ENCODE peak calls at places on chromosomes 13 and 19, in five cellular contexts. One of them, this sample, is unnamed.

GRCh38 chr19:12603714-12604113 is 6.9 kb downstream of the ZNF490 start:
- DNase-seq in activated CD4-positive, alpha-beta T cell treated with anti-CD3 and anti-CD28 coated beads, Interleukin-2, amount 50 U/mL, for 48 hours: peak
- DNase-seq in stimulated activated CD8-positive, alpha-beta memory T cell treated with anti-CD3 and anti-CD28 coated beads, Interleukin-7, amount 100 ng/mL, for 1 hour: no peak
- DNase-seq in GM12892: peak
- DNase-seq in mammary epithelial cell: no peak
- DNase-seq in this sample: peak

GRCh38 chr13:44648392-44649117 is 72.4 kb upstream of the TSC22D1 start:
- DNase-seq in GM12892: no peak
- DNase-seq in stimulated activated CD8-positive, alpha-beta memory T cell treated with anti-CD3 and anti-CD28 coated beads, Interleukin-7, amount 100 ng/mL, for 1 hour: no peak
- DNase-seq in mammary epithelial cell: peak
- DNase-seq in activated CD4-positive, alpha-beta T cell treated with anti-CD3 and anti-CD28 coated beads, Interleukin-2, amount 50 U/mL, for 48 hours: peak
- DNase-seq in this sample: no peak

GRCh38 chr13:20073775-20074174 is 87.1 kb downstream of the GJA3 start:
- DNase-seq in stimulated activated CD8-positive, alpha-beta memory T cell treated with anti-CD3 and anti-CD28 coated beads, Interleukin-7, amount 100 ng/mL, for 1 hour: no peak
- DNase-seq in mammary epithelial cell: no peak
- DNase-seq in GM12892: no peak
- DNase-seq in activated CD4-positive, alpha-beta T cell treated with anti-CD3 and anti-CD28 coated beads, Interleukin-2, amount 50 U/mL, for 48 hours: no peak
- DNase-seq in this sample: no peak

GRCh38 chr19:45469835-45470146 is 2.0 kb downstream of the FOSB start:
- DNase-seq in stimulated activated CD8-positive, alpha-beta memory T cell treated with anti-CD3 and anti-CD28 coated beads, Interleukin-7, amount 100 ng/mL, for 1 hour: no peak
- DNase-seq in activated CD4-positive, alpha-beta T cell treated with anti-CD3 and anti-CD28 coated beads, Interleukin-2, amount 50 U/mL, for 48 hours: peak
- DNase-seq in mammary epithelial cell: no peak
- DNase-seq in GM12892: peak
- DNase-seq in this sample: peak

GRCh38 chr19:1122972-1123363 is 19.2 kb downstream of the GPX4 start:
- DNase-seq in mammary epithelial cell: peak
- DNase-seq in GM12892: peak
- DNase-seq in activated CD4-positive, alpha-beta T cell treated with anti-CD3 and anti-CD28 coated beads, Interleukin-2, amount 50 U/mL, for 48 hours: peak
- DNase-seq in stimulated activated CD8-positive, alpha-beta memory T cell treated with anti-CD3 and anti-CD28 coated beads, Interleukin-7, amount 100 ng/mL, for 1 hour: no peak
- DNase-seq in this sample: peak

GRCh38 chr13:108365255-108365654 is 95.7 kb downstream of the TNFSF13B start:
- DNase-seq in GM12892: no peak
- DNase-seq in stimulated activated CD8-positive, alpha-beta memory T cell treated with anti-CD3 and anti-CD28 coated beads, Interleukin-7, amount 100 ng/mL, for 1 hour: no peak
- DNase-seq in activated CD4-positive, alpha-beta T cell treated with anti-CD3 and anti-CD28 coated beads, Interleukin-2, amount 50 U/mL, for 48 hours: no peak
- DNase-seq in mammary epithelial cell: no peak
- DNase-seq in this sample: no peak

GRCh38 chr19:15323496-15324235 is 8.7 kb downstream of the BRD4 start:
- DNase-seq in GM12892: no peak
- DNase-seq in activated CD4-positive, alpha-beta T cell treated with anti-CD3 and anti-CD28 coated beads, Interleukin-2, amount 50 U/mL, for 48 hours: no peak
- DNase-seq in stimulated activated CD8-positive, alpha-beta memory T cell treated with anti-CD3 and anti-CD28 coated beads, Interleukin-7, amount 100 ng/mL, for 1 hour: no peak
- DNase-seq in mammary epithelial cell: peak
- DNase-seq in this sample: no peak

GRCh38 chr19:32624410-32624809 is 43.4 kb downstream of the PDCD5 start:
- DNase-seq in activated CD4-positive, alpha-beta T cell treated with anti-CD3 and anti-CD28 coated beads, Interleukin-2, amount 50 U/mL, for 48 hours: no peak
- DNase-seq in mammary epithelial cell: no peak
- DNase-seq in stimulated activated CD8-positive, alpha-beta memory T cell treated with anti-CD3 and anti-CD28 coated beads, Interleukin-7, amount 100 ng/mL, for 1 hour: no peak
- DNase-seq in GM12892: no peak
- DNase-seq in this sample: no peak

GRCh38 chr19:39768811-39769210 is 9.8 kb upstream of the LEUTX start:
- DNase-seq in stimulated activated CD8-positive, alpha-beta memory T cell treated with anti-CD3 and anti-CD28 coated beads, Interleukin-7, amount 100 ng/mL, for 1 hour: no peak
- DNase-seq in activated CD4-positive, alpha-beta T cell treated with anti-CD3 and anti-CD28 coated beads, Interleukin-2, amount 50 U/mL, for 48 hours: no peak
- DNase-seq in GM12892: no peak
- DNase-seq in mammary epithelial cell: no peak
- DNase-seq in this sample: no peak

GRCh38 chr19:49042177-49042576 is 1.5 kb upstream of the CGB5 start:
- DNase-seq in GM12892: no peak
- DNase-seq in mammary epithelial cell: peak
- DNase-seq in stimulated activated CD8-positive, alpha-beta memory T cell treated with anti-CD3 and anti-CD28 coated beads, Interleukin-7, amount 100 ng/mL, for 1 hour: no peak
- DNase-seq in activated CD4-positive, alpha-beta T cell treated with anti-CD3 and anti-CD28 coated beads, Interleukin-2, amount 50 U/mL, for 48 hours: no peak
- DNase-seq in this sample: no peak

GRCh38 chr19:28330831-28331230 is 882.1 kb downstream of the UQCRFS1 start:
- DNase-seq in stimulated activated CD8-positive, alpha-beta memory T cell treated with anti-CD3 and anti-CD28 coated beads, Interleukin-7, amount 100 ng/mL, for 1 hour: no peak
- DNase-seq in activated CD4-positive, alpha-beta T cell treated with anti-CD3 and anti-CD28 coated beads, Interleukin-2, amount 50 U/mL, for 48 hours: no peak
- DNase-seq in GM12892: no peak
- DNase-seq in mammary epithelial cell: no peak
- DNase-seq in this sample: no peak

GRCh38 chr19:18743281-18743825 is 47.8 kb downstream of the COMP start:
- DNase-seq in GM12892: no peak
- DNase-seq in activated CD4-positive, alpha-beta T cell treated with anti-CD3 and anti-CD28 coated beads, Interleukin-2, amount 50 U/mL, for 48 hours: no peak
- DNase-seq in mammary epithelial cell: no peak
- DNase-seq in stimulated activated CD8-positive, alpha-beta memory T cell treated with anti-CD3 and anti-CD28 coated beads, Interleukin-7, amount 100 ng/mL, for 1 hour: no peak
- DNase-seq in this sample: no peak

GRCh38 chr13:37531054-37531453 is 67.5 kb downstream of the POSTN start:
- DNase-seq in activated CD4-positive, alpha-beta T cell treated with anti-CD3 and anti-CD28 coated beads, Interleukin-2, amount 50 U/mL, for 48 hours: no peak
- DNase-seq in mammary epithelial cell: no peak
- DNase-seq in stimulated activated CD8-positive, alpha-beta memory T cell treated with anti-CD3 and anti-CD28 coated beads, Interleukin-7, amount 100 ng/mL, for 1 hour: no peak
- DNase-seq in GM12892: no peak
- DNase-seq in this sample: no peak

GRCh38 chr19:51798958-51799310 is 4.0 kb downstream of the FPR3 start:
- DNase-seq in activated CD4-positive, alpha-beta T cell treated with anti-CD3 and anti-CD28 coated beads, Interleukin-2, amount 50 U/mL, for 48 hours: no peak
- DNase-seq in GM12892: no peak
- DNase-seq in mammary epithelial cell: no peak
- DNase-seq in stimulated activated CD8-positive, alpha-beta memory T cell treated with anti-CD3 and anti-CD28 coated beads, Interleukin-7, amount 100 ng/mL, for 1 hour: no peak
- DNase-seq in this sample: no peak

GRCh38 chr13:50156140-50156539 is 140.9 kb downstream of the KCNRG start:
- DNase-seq in mammary epithelial cell: peak
- DNase-seq in GM12892: no peak
- DNase-seq in activated CD4-positive, alpha-beta T cell treated with anti-CD3 and anti-CD28 coated beads, Interleukin-2, amount 50 U/mL, for 48 hours: no peak
- DNase-seq in stimulated activated CD8-positive, alpha-beta memory T cell treated with anti-CD3 and anti-CD28 coated beads, Interleukin-7, amount 100 ng/mL, for 1 hour: no peak
- DNase-seq in this sample: no peak

GRCh38 chr13:24668955-24669354 is 11.3 kb upstream of the ATP12A start:
- DNase-seq in mammary epithelial cell: peak
- DNase-seq in GM12892: no peak
- DNase-seq in stimulated activated CD8-positive, alpha-beta memory T cell treated with anti-CD3 and anti-CD28 coated beads, Interleukin-7, amount 100 ng/mL, for 1 hour: no peak
- DNase-seq in activated CD4-positive, alpha-beta T cell treated with anti-CD3 and anti-CD28 coated beads, Interleukin-2, amount 50 U/mL, for 48 hours: no peak
- DNase-seq in this sample: no peak

GRCh38 chr13:49348748-49349147 is 95.1 kb downstream of the CAB39L start:
- DNase-seq in mammary epithelial cell: no peak
- DNase-seq in GM12892: no peak
- DNase-seq in stimulated activated CD8-positive, alpha-beta memory T cell treated with anti-CD3 and anti-CD28 coated beads, Interleukin-7, amount 100 ng/mL, for 1 hour: no peak
- DNase-seq in activated CD4-positive, alpha-beta T cell treated with anti-CD3 and anti-CD28 coated beads, Interleukin-2, amount 50 U/mL, for 48 hours: no peak
- DNase-seq in this sample: no peak

GRCh38 chr13:110920038-110920437 is 5.2 kb upstream of the ANKRD10 start:
- DNase-seq in mammary epithelial cell: no peak
- DNase-seq in activated CD4-positive, alpha-beta T cell treated with anti-CD3 and anti-CD28 coated beads, Interleukin-2, amount 50 U/mL, for 48 hours: no peak
- DNase-seq in GM12892: no peak
- DNase-seq in stimulated activated CD8-positive, alpha-beta memory T cell treated with anti-CD3 and anti-CD28 coated beads, Interleukin-7, amount 100 ng/mL, for 1 hour: no peak
- DNase-seq in this sample: no peak

GRCh38 chr19:41945135-41945766 is 13.9 kb downstream of the RABAC1 start:
- DNase-seq in mammary epithelial cell: no peak
- DNase-seq in activated CD4-positive, alpha-beta T cell treated with anti-CD3 and anti-CD28 coated beads, Interleukin-2, amount 50 U/mL, for 48 hours: peak
- DNase-seq in stimulated activated CD8-positive, alpha-beta memory T cell treated with anti-CD3 and anti-CD28 coated beads, Interleukin-7, amount 100 ng/mL, for 1 hour: peak
- DNase-seq in GM12892: peak
- DNase-seq in this sample: peak

GRCh38 chr19:29170554-29170953 is 42.4 kb downstream of the UQCRFS1 start:
- DNase-seq in activated CD4-positive, alpha-beta T cell treated with anti-CD3 and anti-CD28 coated beads, Interleukin-2, amount 50 U/mL, for 48 hours: no peak
- DNase-seq in stimulated activated CD8-positive, alpha-beta memory T cell treated with anti-CD3 and anti-CD28 coated beads, Interleukin-7, amount 100 ng/mL, for 1 hour: no peak
- DNase-seq in mammary epithelial cell: no peak
- DNase-seq in GM12892: no peak
- DNase-seq in this sample: no peak

GRCh38 chr19:2337329-2337707 is 8.8 kb downstream of the SPPL2B start:
- DNase-seq in stimulated activated CD8-positive, alpha-beta memory T cell treated with anti-CD3 and anti-CD28 coated beads, Interleukin-7, amount 100 ng/mL, for 1 hour: no peak
- DNase-seq in activated CD4-positive, alpha-beta T cell treated with anti-CD3 and anti-CD28 coated beads, Interleukin-2, amount 50 U/mL, for 48 hours: no peak
- DNase-seq in mammary epithelial cell: no peak
- DNase-seq in GM12892: no peak
- DNase-seq in this sample: no peak

GRCh38 chr19:16978839-16979802 is 47.5 kb downstream of the CPAMD8 start:
- DNase-seq in activated CD4-positive, alpha-beta T cell treated with anti-CD3 and anti-CD28 coated beads, Interleukin-2, amount 50 U/mL, for 48 hours: no peak
- DNase-seq in GM12892: no peak
- DNase-seq in mammary epithelial cell: no peak
- DNase-seq in stimulated activated CD8-positive, alpha-beta memory T cell treated with anti-CD3 and anti-CD28 coated beads, Interleukin-7, amount 100 ng/mL, for 1 hour: no peak
- DNase-seq in this sample: no peak

GRCh38 chr19:56840452-56841193 is at the start of the genes PEG3 and ZIM2:
- DNase-seq in mammary epithelial cell: no peak
- DNase-seq in activated CD4-positive, alpha-beta T cell treated with anti-CD3 and anti-CD28 coated beads, Interleukin-2, amount 50 U/mL, for 48 hours: no peak
- DNase-seq in GM12892: no peak
- DNase-seq in stimulated activated CD8-positive, alpha-beta memory T cell treated with anti-CD3 and anti-CD28 coated beads, Interleukin-7, amount 100 ng/mL, for 1 hour: no peak
- DNase-seq in this sample: no peak

GRCh38 chr13:25232937-25233515 is 54.3 kb downstream of the MTMR6 start:
- DNase-seq in GM12892: no peak
- DNase-seq in mammary epithelial cell: peak
- DNase-seq in stimulated activated CD8-positive, alpha-beta memory T cell treated with anti-CD3 and anti-CD28 coated beads, Interleukin-7, amount 100 ng/mL, for 1 hour: no peak
- DNase-seq in activated CD4-positive, alpha-beta T cell treated with anti-CD3 and anti-CD28 coated beads, Interleukin-2, amount 50 U/mL, for 48 hours: no peak
- DNase-seq in this sample: no peak

GRCh38 chr19:677601-678380 is 1.6 kb downstream of the FSTL3 start:
- DNase-seq in mammary epithelial cell: peak
- DNase-seq in stimulated activated CD8-positive, alpha-beta memory T cell treated with anti-CD3 and anti-CD28 coated beads, Interleukin-7, amount 100 ng/mL, for 1 hour: no peak
- DNase-seq in GM12892: no peak
- DNase-seq in activated CD4-positive, alpha-beta T cell treated with anti-CD3 and anti-CD28 coated beads, Interleukin-2, amount 50 U/mL, for 48 hours: no peak
- DNase-seq in this sample: no peak

GRCh38 chr19:12293771-12294307 is 844 bp downstream of the ZNF44 start:
- DNase-seq in mammary epithelial cell: peak
- DNase-seq in stimulated activated CD8-positive, alpha-beta memory T cell treated with anti-CD3 and anti-CD28 coated beads, Interleukin-7, amount 100 ng/mL, for 1 hour: peak
- DNase-seq in GM12892: peak
- DNase-seq in activated CD4-positive, alpha-beta T cell treated with anti-CD3 and anti-CD28 coated beads, Interleukin-2, amount 50 U/mL, for 48 hours: peak
- DNase-seq in this sample: peak

GRCh38 chr19:32828643-32829344 is 40.8 kb downstream of the SLC7A9 start:
- DNase-seq in mammary epithelial cell: no peak
- DNase-seq in GM12892: no peak
- DNase-seq in activated CD4-positive, alpha-beta T cell treated with anti-CD3 and anti-CD28 coated beads, Interleukin-2, amount 50 U/mL, for 48 hours: no peak
- DNase-seq in stimulated activated CD8-positive, alpha-beta memory T cell treated with anti-CD3 and anti-CD28 coated beads, Interleukin-7, amount 100 ng/mL, for 1 hour: no peak
- DNase-seq in this sample: no peak

GRCh38 chr19:44796701-44797115 is 12.2 kb upstream of the BCAM start:
- DNase-seq in stimulated activated CD8-positive, alpha-beta memory T cell treated with anti-CD3 and anti-CD28 coated beads, Interleukin-7, amount 100 ng/mL, for 1 hour: no peak
- DNase-seq in activated CD4-positive, alpha-beta T cell treated with anti-CD3 and anti-CD28 coated beads, Interleukin-2, amount 50 U/mL, for 48 hours: no peak
- DNase-seq in GM12892: no peak
- DNase-seq in mammary epithelial cell: no peak
- DNase-seq in this sample: no peak

GRCh38 chr13:106493569-106493968 is 41.9 kb downstream of the EFNB2 start:
- DNase-seq in activated CD4-positive, alpha-beta T cell treated with anti-CD3 and anti-CD28 coated beads, Interleukin-2, amount 50 U/mL, for 48 hours: no peak
- DNase-seq in GM12892: no peak
- DNase-seq in stimulated activated CD8-positive, alpha-beta memory T cell treated with anti-CD3 and anti-CD28 coated beads, Interleukin-7, amount 100 ng/mL, for 1 hour: no peak
- DNase-seq in mammary epithelial cell: no peak
- DNase-seq in this sample: no peak

GRCh38 chr19:4297901-4298771 is 4.1 kb downstream of the TMIGD2 start:
- DNase-seq in activated CD4-positive, alpha-beta T cell treated with anti-CD3 and anti-CD28 coated beads, Interleukin-2, amount 50 U/mL, for 48 hours: no peak
- DNase-seq in mammary epithelial cell: no peak
- DNase-seq in stimulated activated CD8-positive, alpha-beta memory T cell treated with anti-CD3 and anti-CD28 coated beads, Interleukin-7, amount 100 ng/mL, for 1 hour: no peak
- DNase-seq in GM12892: no peak
- DNase-seq in this sample: no peak

This sample was measured in GM12891.